ENCODE peak calls at places on chromosomes 16 and 17, in nine cellular contexts. One of them, this sample, is unnamed.

GRCh38 chr16:87895641-87896141 is 26.4 kb upstream of the SLC7A5 start:
- DNase-seq in ACHN: no peak
- DNase-seq in astrocyte of the spinal cord: peak; percentile 49
- DNase-seq in mesendoderm: no peak
- DNase-seq in hypothalamus: no peak
- DNase-seq in foreskin fibroblast: peak; percentile 89
- DNase-seq in NAMALWA: no peak
- DNase-seq in head of caudate nucleus: peak; percentile 32
- DNase-seq in AG08396: no peak
- DNase-seq in this sample: peak; percentile 19

GRCh38 chr17:49699967-49700575 is 7.7 kb downstream of the SLC35B1 start:
- DNase-seq in mesendoderm: no peak
- DNase-seq in hypothalamus: no peak
- DNase-seq in AG08396: no peak
- DNase-seq in ACHN: no peak
- DNase-seq in NAMALWA: no peak
- DNase-seq in head of caudate nucleus: no peak
- DNase-seq in astrocyte of the spinal cord: no peak
- DNase-seq in foreskin fibroblast: no peak
- DNase-seq in this sample: no peak

GRCh38 chr16:14600164-14600563 is 29.9 kb downstream of the PARN start:
- DNase-seq in foreskin fibroblast: peak; percentile 50
- DNase-seq in ACHN: peak; percentile 60
- DNase-seq in hypothalamus: no peak
- DNase-seq in mesendoderm: peak; percentile 37
- DNase-seq in AG08396: peak; percentile 32
- DNase-seq in astrocyte of the spinal cord: peak; percentile 52
- DNase-seq in NAMALWA: peak; percentile 50
- DNase-seq in head of caudate nucleus: no peak
- DNase-seq in this sample: peak; percentile 47

GRCh38 chr16:73396556-73396955 is 348.6 kb upstream of the ZFHX3 start:
- DNase-seq in head of caudate nucleus: no peak
- DNase-seq in mesendoderm: peak; percentile 93
- DNase-seq in NAMALWA: no peak
- DNase-seq in astrocyte of the spinal cord: no peak
- DNase-seq in AG08396: no peak
- DNase-seq in foreskin fibroblast: no peak
- DNase-seq in hypothalamus: no peak
- DNase-seq in ACHN: no peak
- DNase-seq in this sample: no peak

GRCh38 chr16:7405166-7405565 is 72.5 kb downstream of the RBFOX1 start:
- DNase-seq in foreskin fibroblast: no peak
- DNase-seq in astrocyte of the spinal cord: no peak
- DNase-seq in head of caudate nucleus: peak; percentile 57
- DNase-seq in NAMALWA: no peak
- DNase-seq in hypothalamus: no peak
- DNase-seq in ACHN: peak; percentile 32
- DNase-seq in AG08396: peak; percentile 11
- DNase-seq in mesendoderm: peak; percentile 72
- DNase-seq in this sample: no peak

GRCh38 chr16:11071829-11072228 is 127.5 kb downstream of the CLEC16A start:
- DNase-seq in astrocyte of the spinal cord: no peak
- DNase-seq in head of caudate nucleus: no peak
- DNase-seq in AG08396: no peak
- DNase-seq in mesendoderm: no peak
- DNase-seq in hypothalamus: no peak
- DNase-seq in foreskin fibroblast: no peak
- DNase-seq in NAMALWA: no peak
- DNase-seq in ACHN: no peak
- DNase-seq in this sample: no peak

GRCh38 chr17:260944-261343 is 79.5 kb upstream of the DOC2B start:
- DNase-seq in AG08396: no peak
- DNase-seq in mesendoderm: no peak
- DNase-seq in head of caudate nucleus: no peak
- DNase-seq in astrocyte of the spinal cord: no peak
- DNase-seq in hypothalamus: no peak
- DNase-seq in NAMALWA: no peak
- DNase-seq in ACHN: no peak
- DNase-seq in foreskin fibroblast: no peak
- DNase-seq in this sample: no peak

GRCh38 chr17:77692571-77693161 is 265.8 kb upstream of the TNRC6C start:
- DNase-seq in ACHN: no peak
- DNase-seq in foreskin fibroblast: peak; percentile 55
- DNase-seq in NAMALWA: no peak
- DNase-seq in mesendoderm: no peak
- DNase-seq in hypothalamus: no peak
- DNase-seq in AG08396: no peak
- DNase-seq in astrocyte of the spinal cord: no peak
- DNase-seq in head of caudate nucleus: no peak
- DNase-seq in this sample: no peak

GRCh38 chr16:79381552-79382042 is 218.9 kb downstream of the MAF start:
- DNase-seq in AG08396: no peak
- DNase-seq in NAMALWA: no peak
- DNase-seq in head of caudate nucleus: no peak
- DNase-seq in ACHN: no peak
- DNase-seq in mesendoderm: no peak
- DNase-seq in hypothalamus: no peak
- DNase-seq in astrocyte of the spinal cord: no peak
- DNase-seq in foreskin fibroblast: no peak
- DNase-seq in this sample: no peak

GRCh38 chr17:33284022-33284421 is 9.1 kb downstream of the ASIC2 start:
- DNase-seq in ACHN: no peak
- DNase-seq in AG08396: peak; percentile 68
- DNase-seq in mesendoderm: no peak
- DNase-seq in astrocyte of the spinal cord: peak; percentile 69
- DNase-seq in NAMALWA: no peak
- DNase-seq in foreskin fibroblast: peak; percentile 88
- DNase-seq in head of caudate nucleus: no peak
- DNase-seq in hypothalamus: no peak
- DNase-seq in this sample: no peak

GRCh38 chr17:17663160-17664072 is 17.8 kb upstream of the RAI1 start:
- DNase-seq in NAMALWA: peak; percentile 37
- DNase-seq in head of caudate nucleus: peak; percentile 42
- DNase-seq in hypothalamus: no peak
- DNase-seq in ACHN: peak; percentile 96
- DNase-seq in AG08396: peak; percentile 97
- DNase-seq in astrocyte of the spinal cord: peak; percentile 95
- DNase-seq in foreskin fibroblast: peak; percentile 96
- DNase-seq in mesendoderm: peak; percentile 98
- DNase-seq in this sample: peak; percentile 39

GRCh38 chr17:78137392-78138203 is 7.0 kb downstream of the TMC8 start:
- DNase-seq in astrocyte of the spinal cord: no peak
- DNase-seq in NAMALWA: peak; percentile 49
- DNase-seq in ACHN: no peak
- DNase-seq in AG08396: no peak
- DNase-seq in head of caudate nucleus: no peak
- DNase-seq in foreskin fibroblast: no peak
- DNase-seq in mesendoderm: peak; percentile 51
- DNase-seq in hypothalamus: no peak
- DNase-seq in this sample: peak; percentile 31

GRCh38 chr16:68365167-68365817 is 54.5 kb downstream of the PRMT7 start:
- DNase-seq in hypothalamus: no peak
- DNase-seq in ACHN: no peak
- DNase-seq in foreskin fibroblast: peak; percentile 50
- DNase-seq in NAMALWA: no peak
- DNase-seq in head of caudate nucleus: no peak
- DNase-seq in mesendoderm: no peak
- DNase-seq in AG08396: no peak
- DNase-seq in astrocyte of the spinal cord: no peak
- DNase-seq in this sample: no peak

GRCh38 chr17:29412780-29413565 is 22.8 kb downstream of the TAOK1 start:
- DNase-seq in astrocyte of the spinal cord: peak; percentile 75
- DNase-seq in head of caudate nucleus: no peak
- DNase-seq in foreskin fibroblast: peak; percentile 79
- DNase-seq in mesendoderm: no peak
- DNase-seq in AG08396: peak; percentile 42
- DNase-seq in hypothalamus: no peak
- DNase-seq in ACHN: no peak
- DNase-seq in NAMALWA: no peak
- DNase-seq in this sample: no peak

GRCh38 chr17:31596382-31597323 is 205.2 kb downstream of the RAB11FIP4 start:
- DNase-seq in hypothalamus: no peak
- DNase-seq in AG08396: peak; percentile 93
- DNase-seq in head of caudate nucleus: peak; percentile 26
- DNase-seq in mesendoderm: peak; percentile 94
- DNase-seq in astrocyte of the spinal cord: peak; percentile 97
- DNase-seq in foreskin fibroblast: peak; percentile 99
- DNase-seq in ACHN: peak; percentile 99
- DNase-seq in NAMALWA: peak; percentile 78
- DNase-seq in this sample: peak; percentile 83

GRCh38 chr17:66432996-66433556 is 130.7 kb downstream of the PRKCA start:
- DNase-seq in hypothalamus: no peak
- DNase-seq in AG08396: no peak
- DNase-seq in astrocyte of the spinal cord: peak; percentile 56
- DNase-seq in NAMALWA: no peak
- DNase-seq in ACHN: no peak
- DNase-seq in head of caudate nucleus: no peak
- DNase-seq in mesendoderm: peak; percentile 41
- DNase-seq in foreskin fibroblast: peak; percentile 45
- DNase-seq in this sample: no peak

GRCh38 chr17:78899361-78900260 is 3.4 kb downstream of the CEP295NL start:
- DNase-seq in foreskin fibroblast: peak; percentile 34
- DNase-seq in ACHN: no peak
- DNase-seq in AG08396: peak; percentile 74
- DNase-seq in head of caudate nucleus: peak; percentile 58
- DNase-seq in NAMALWA: no peak
- DNase-seq in hypothalamus: no peak
- DNase-seq in mesendoderm: peak; percentile 77
- DNase-seq in astrocyte of the spinal cord: no peak
- DNase-seq in this sample: no peak

GRCh38 chr17:48441231-48441711 is 11.3 kb upstream of the SKAP1 start:
- DNase-seq in AG08396: no peak
- DNase-seq in mesendoderm: no peak
- DNase-seq in astrocyte of the spinal cord: no peak
- DNase-seq in hypothalamus: no peak
- DNase-seq in foreskin fibroblast: no peak
- DNase-seq in NAMALWA: peak; percentile 78
- DNase-seq in head of caudate nucleus: no peak
- DNase-seq in ACHN: no peak
- DNase-seq in this sample: peak; percentile 95

GRCh38 chr17:47843391-47843730 is 2.3 kb upstream of the SCRN2 start:
- DNase-seq in AG08396: no peak
- DNase-seq in NAMALWA: no peak
- DNase-seq in foreskin fibroblast: no peak
- DNase-seq in astrocyte of the spinal cord: no peak
- DNase-seq in hypothalamus: no peak
- DNase-seq in ACHN: no peak
- DNase-seq in head of caudate nucleus: no peak
- DNase-seq in mesendoderm: no peak
- DNase-seq in this sample: no peak

GRCh38 chr17:13601776-13602551 is at the start of gene HS3ST3A1:
- DNase-seq in mesendoderm: peak; percentile 96
- DNase-seq in astrocyte of the spinal cord: peak; percentile 93
- DNase-seq in hypothalamus: no peak
- DNase-seq in head of caudate nucleus: no peak
- DNase-seq in NAMALWA: no peak
- DNase-seq in foreskin fibroblast: peak; percentile 96
- DNase-seq in ACHN: peak; percentile 93
- DNase-seq in AG08396: peak; percentile 92
- DNase-seq in this sample: no peak

This sample was measured in OCI-LY7.